ENCODE peak calls at places on chromosomes 6 and 20, in four cellular contexts. H is fibroblast of lung; E is B cell; R is activated CD4-positive, CD25-positive, alpha-beta regulatory T cell. J is an unnamed sample.

GRCh38 chr6:90605749-90606344 is 19.0 kb upstream of the MAP3K7 start:
- DNase-seq in H (no peak), E (no peak), R (no peak), J (no peak)

GRCh38 chr6:160348209-160348551 is at the start of gene SLC22A3:
- DNase-seq in H (no peak), E (no peak), R (no peak), J (no peak)

GRCh38 chr6:6546318-6547110 is 42.0 kb upstream of the LY86 start:
- DNase-seq in H (peak; percentile 5), E (peak; percentile 44), R (no peak), J (no peak)

GRCh38 chr6:4637691-4638433 is 138.3 kb upstream of the CDYL start:
- DNase-seq in H (peak; percentile 69), E (no peak), R (no peak), J (no peak)

GRCh38 chr6:154961141-154961540 is 34.0 kb upstream of the TIAM2 start:
- DNase-seq in H (no peak), E (no peak), R (no peak), J (no peak)

GRCh38 chr6:98117072-98117471 is 717.3 kb upstream of the POU3F2 start:
- DNase-seq in H (no peak), E (no peak), R (no peak), J (no peak)

GRCh38 chr20:45070932-45071632 is 29.8 kb downstream of the KCNS1 start:
- DNase-seq in H (peak; percentile 48), E (no peak), R (no peak), J (no peak)

GRCh38 chr6:41638801-41639555 is 710 bp downstream of the MDFI start:
- DNase-seq in H (peak; percentile 33), E (no peak), R (no peak), J (no peak)

GRCh38 chr6:104595315-104595820 is 264.4 kb downstream of the HACE1 start:
- DNase-seq in H (no peak), E (no peak), R (no peak), J (no peak)

GRCh38 chr6:144898052-144898689 is 613.0 kb downstream of the UTRN start:
- DNase-seq in H (peak; percentile 26), E (no peak), R (no peak), J (no peak)

GRCh38 chr20:2798814-2799213 is 1.6 kb downstream of the CPXM1 start:
- DNase-seq in H (no peak), E (no peak), R (no peak), J (no peak)

GRCh38 chr6:126537437-126537836 is 197.5 kb downstream of the CENPW start:
- DNase-seq in H (no peak), E (no peak), R (no peak), J (no peak)

GRCh38 chr6:28807682-28808280 is 116.0 kb downstream of the TRIM27 start:
- DNase-seq in H (peak; percentile 57), E (no peak), R (no peak), J (no peak)

GRCh38 chr6:170445487-170445886 is 107.6 kb downstream of the PSMB1 start:
- DNase-seq in H (peak; percentile 63), E (no peak), R (no peak), J (no peak)

GRCh38 chr6:169868458-169868857 is 117.0 kb downstream of the ERMARD start:
- DNase-seq in H (no peak), E (no peak), R (peak; percentile 29), J (no peak)

GRCh38 chr6:37566209-37566859 is 66.6 kb upstream of the CCDC167 start:
- DNase-seq in H (peak; percentile 39), E (peak; percentile 85), R (peak; percentile 58), J (peak; percentile 29)

GRCh38 chr6:16677458-16677857 is 83.8 kb downstream of the ATXN1 start:
- DNase-seq in H (no peak), E (no peak), R (no peak), J (no peak)

GRCh38 chr6:6697620-6698019 is 109.1 kb downstream of the LY86 start:
- DNase-seq in H (peak; percentile 12), E (no peak), R (no peak), J (no peak)

GRCh38 chr20:17967595-17968365 is 814 bp downstream of the SNX5 start:
- DNase-seq in H (peak; percentile 84), E (no peak), R (no peak), J (no peak)

GRCh38 chr6:169263836-169264608 is 10.4 kb upstream of the THBS2 start:
- DNase-seq in H (peak; percentile 72), E (no peak), R (no peak), J (no peak)

GRCh38 chr6:39228111-39228971 is 934 bp downstream of the KCNK5 start:
- DNase-seq in H (no peak), E (no peak), R (no peak), J (no peak)